ENCODE peak calls at places on chromosomes 4 and X, in six cellular contexts. L, M, Y, W, D and E are unnamed samples. For H3K4me1, the result is how much of the 10 kb centered on the place peaks cover.

GRCh38 chr4:97349468-97350186 is 793.6 kb downstream of the STPG2 start:
- DNase-seq in L (no peak), M (no peak), Y (no peak), W (no peak), D (no peak), E (no peak)

GRCh38 chr4:25654971-25655963 is at the start of gene SLC34A2:
- DNase-seq in L (peak), M (peak), Y (no peak), W (no peak), D (peak), E (peak)

GRCh38 chrX:42456301-42456700 is 321.7 kb downstream of the PPP1R2C start:
- DNase-seq in L (no peak), M (no peak), Y (no peak), W (no peak), D (no peak), E (no peak)

GRCh38 chrX:39755152-39756032 is 342.4 kb downstream of the BCOR start:
- DNase-seq in L (peak), M (peak), Y (peak), W (peak), D (peak), E (peak)

GRCh38 chr4:181792641-181793612 is 450.3 kb upstream of the TENM3 start:
- DNase-seq in L (no peak), M (no peak), Y (no peak), W (no peak), D (no peak), E (no peak)

GRCh38 chrX:142505839-142506238 is 300.7 kb upstream of the MAGEC2 start:
- DNase-seq in L (no peak), M (no peak), Y (no peak), W (no peak), D (no peak), E (no peak)

GRCh38 chr4:84159767-84160166 is 339.3 kb downstream of the NKX6-1 start:
- DNase-seq in L (peak), M (peak), Y (no peak), W (no peak), D (no peak), E (no peak)

GRCh38 chr4:7429601-7430078 is 5.1 kb downstream of the PSAPL1 start:
- DNase-seq in L (no peak), M (peak), Y (no peak), W (peak), D (peak), E (no peak)

GRCh38 chrX:22628275-22628674 is 355.6 kb downstream of the CBLL2 start:
- DNase-seq in L (no peak), M (no peak), Y (no peak), W (no peak), D (no peak), E (no peak)

GRCh38 chrX:1484638-1485019 is 31.9 kb upstream of the ASMTL start:
- DNase-seq in L (no peak), M (no peak), Y (no peak), W (no peak), D (no peak), E (no peak)
- H3K4me1 ChIP-seq in L (under half), M (under half), Y (under half), W (under half), D (under half), E (under half)

DNA sequence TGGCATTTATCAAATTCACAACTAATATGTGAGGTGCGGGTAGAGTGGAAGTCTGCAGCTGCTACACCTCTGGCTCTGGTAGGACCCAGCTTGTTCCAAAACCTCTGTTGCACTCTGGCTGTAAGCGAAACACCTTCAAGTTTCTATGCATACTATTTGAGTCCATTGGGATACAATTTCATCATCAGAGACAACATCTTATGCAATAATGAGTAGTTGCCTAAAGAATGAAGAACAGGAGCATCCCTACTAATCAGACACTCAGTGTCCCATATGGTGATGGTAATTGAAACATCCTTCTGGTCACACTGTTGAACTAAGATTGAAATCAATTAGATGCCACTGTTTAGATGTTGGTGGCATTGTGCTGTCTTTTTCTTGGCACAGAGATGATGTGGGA is 178.4 kb downstream of the MGST2 start:
- DNase-seq in L (no peak), M (no peak), Y (no peak), W (no peak), D (no peak), E (no peak)
- H3K4me1 ChIP-seq in L (under half), M (under half), Y (under half), W (under half), D (under half), E (under half)

DNA sequence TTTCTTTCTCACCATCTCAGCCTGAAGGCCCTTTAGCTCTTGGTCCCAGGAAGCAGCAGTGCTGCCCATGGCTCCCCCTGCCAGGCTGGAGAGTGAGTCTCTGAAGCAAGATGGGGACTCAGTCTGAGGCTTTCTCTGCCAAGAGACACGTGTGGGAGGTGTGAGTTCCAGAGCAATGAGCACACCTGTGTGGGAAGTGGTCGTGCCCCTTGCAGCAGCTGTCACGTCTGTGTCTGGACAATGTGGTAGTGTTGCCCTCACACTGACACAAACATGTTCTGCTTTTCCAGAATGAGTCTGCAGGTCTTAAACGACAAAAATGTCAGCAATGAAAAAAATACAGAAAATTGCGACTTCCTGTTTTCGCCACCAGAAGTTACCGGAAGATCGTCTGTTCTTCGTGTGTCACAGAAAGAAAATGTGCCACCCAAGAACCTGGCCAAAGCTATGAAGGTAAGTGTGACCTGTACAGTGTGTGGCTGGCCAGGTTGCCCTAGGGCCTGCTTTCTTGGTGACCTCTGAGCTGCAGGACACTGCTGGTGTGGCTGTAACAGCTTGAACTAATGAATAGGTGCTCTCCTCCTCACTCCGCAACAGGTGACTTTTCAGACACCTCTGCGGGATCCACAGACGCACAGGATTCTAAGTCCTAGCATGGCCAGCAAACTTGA is 1.9 kb downstream of the TACC3 start:
- DNase-seq in L (no peak), M (no peak), Y (no peak), W (peak), D (no peak), E (no peak)
- H3K4me1 ChIP-seq in L (under half), M (under half), Y (under half), W (under half), D (under half), E (under half)

DNA sequence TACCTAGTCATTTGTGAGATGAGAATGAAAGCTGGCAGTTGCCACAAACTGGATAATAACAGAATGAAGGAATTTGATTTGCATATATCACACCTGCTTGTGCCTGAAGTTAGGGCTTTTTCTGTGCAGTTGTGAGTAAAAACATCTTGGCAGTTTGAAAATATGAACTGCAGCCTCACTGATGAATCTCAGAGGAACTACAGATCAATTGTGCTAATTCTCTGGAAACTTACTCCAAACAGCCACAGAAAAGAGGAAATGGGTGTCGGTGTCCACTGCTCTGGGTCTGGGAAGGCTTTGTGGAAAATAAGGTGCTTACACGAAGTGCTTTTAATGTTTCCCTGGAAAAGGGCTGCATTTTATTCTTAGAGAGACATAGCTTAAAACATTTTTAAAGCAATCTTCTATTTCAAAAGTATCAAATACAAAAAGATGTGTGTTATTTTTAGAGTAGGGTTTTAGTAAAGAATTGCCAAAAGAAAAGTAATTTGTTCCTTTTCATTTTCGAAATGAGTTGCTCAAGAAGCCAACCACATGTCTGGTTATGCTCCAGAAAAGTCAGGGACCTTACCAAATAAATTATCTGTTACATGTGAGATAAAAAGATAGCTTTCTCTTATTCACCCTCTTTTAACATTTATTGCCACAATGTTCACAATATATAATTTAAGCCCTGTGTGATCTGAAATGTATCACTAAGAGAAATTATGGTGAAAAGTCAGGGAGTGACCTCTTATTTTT is 240.1 kb downstream of the FRAS1 start:
- DNase-seq in L (no peak), M (no peak), Y (no peak), W (no peak), D (no peak), E (no peak)
- H3K4me1 ChIP-seq in L (under half), M (under half), Y (under half), W (under half), D (under half), E (under half)

DNA sequence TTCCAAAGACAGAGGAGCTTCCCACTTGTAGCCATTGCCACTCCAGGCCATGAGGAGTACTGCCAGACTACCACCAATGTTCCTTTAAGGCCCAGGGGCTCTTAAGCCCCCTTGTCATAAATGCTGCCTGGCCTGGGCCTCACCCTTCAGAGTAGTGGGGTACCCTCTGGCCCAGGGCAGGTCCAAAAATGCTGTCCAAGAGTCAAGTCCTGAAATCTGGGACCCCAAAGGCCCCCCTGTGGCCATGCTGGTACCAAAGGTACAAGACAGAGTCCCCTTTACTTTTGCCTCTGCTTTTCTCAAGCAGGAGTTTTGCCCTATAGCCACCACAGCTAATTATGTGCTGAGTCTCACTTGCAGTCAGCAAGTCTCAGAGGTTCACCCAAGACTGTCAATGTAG is 16.4 kb downstream of the RAB33B start:
- DNase-seq in L (no peak), M (no peak), Y (no peak), W (no peak), D (no peak), E (no peak)
- H3K4me1 ChIP-seq in L (under half), M (under half), Y (under half), W (under half), D (under half), E (under half)

DNA sequence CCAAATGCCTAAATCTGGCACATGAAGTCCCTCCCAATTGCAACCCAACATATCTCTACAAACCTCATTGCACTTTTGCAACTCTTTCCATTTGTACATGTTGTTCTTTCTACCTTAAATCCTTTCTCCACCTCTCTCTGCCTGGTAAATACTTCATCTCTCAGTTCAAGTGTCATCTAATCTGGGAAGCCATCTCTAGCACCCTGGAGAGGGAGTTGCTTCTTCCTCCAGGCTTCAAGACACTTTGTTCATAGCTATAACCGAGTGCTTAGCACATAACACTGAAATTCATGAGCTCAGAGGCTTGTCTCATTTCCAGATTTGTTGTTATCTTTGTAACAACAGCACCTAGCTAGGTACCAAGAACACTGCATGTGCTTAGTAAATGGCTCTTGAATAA is 114.8 kb upstream of the NAP1L5 start:
- DNase-seq in L (peak), M (no peak), Y (no peak), W (no peak), D (no peak), E (no peak)
- H3K4me1 ChIP-seq in L (under half), M (under half), Y (under half), W (under half), D (under half), E (under half)

GRCh38 chr4:108361886-108362285 is 193.2 kb upstream of the LEF1 start:
- DNase-seq in L (no peak), M (no peak), Y (no peak), W (no peak), D (no peak), E (no peak)
- H3K4me1 ChIP-seq in L (under half), M (under half), Y (under half), W (under half), D (under half), E (under half)

GRCh38 chrX:109918753-109919152 is 84.2 kb upstream of the TMEM164 start:
- DNase-seq in L (no peak), M (no peak), Y (no peak), W (no peak), D (no peak), E (no peak)
- H3K4me1 ChIP-seq in L (under half), M (under half), Y (under half), W (under half), D (under half), E (under half)

GRCh38 chrX:45755719-45756118 is 555.0 kb upstream of the DIPK2B start:
- DNase-seq in L (no peak), M (no peak), Y (peak), W (no peak), D (no peak), E (no peak)
- H3K4me1 ChIP-seq in L (under half), M (under half), Y (half or more), W (under half), D (under half), E (half or more)

GRCh38 chr4:94516999-94517398 is 65.3 kb downstream of the PDLIM5 start:
- DNase-seq in L (no peak), M (no peak), Y (no peak), W (no peak), D (no peak), E (no peak)

GRCh38 chr4:94516067-94516466 is 64.3 kb downstream of the PDLIM5 start:
- DNase-seq in L (peak), M (no peak), Y (no peak), W (no peak), D (no peak), E (peak)

GRCh38 chr4:94519925-94520789 is 68.4 kb downstream of the PDLIM5 start:
- DNase-seq in L (no peak), M (no peak), Y (peak), W (no peak), D (no peak), E (no peak)

GRCh38 chr4:94517492-94517891 is 65.8 kb downstream of the PDLIM5 start:
- DNase-seq in L (no peak), M (no peak), Y (peak), W (no peak), D (no peak), E (no peak)

DNA sequence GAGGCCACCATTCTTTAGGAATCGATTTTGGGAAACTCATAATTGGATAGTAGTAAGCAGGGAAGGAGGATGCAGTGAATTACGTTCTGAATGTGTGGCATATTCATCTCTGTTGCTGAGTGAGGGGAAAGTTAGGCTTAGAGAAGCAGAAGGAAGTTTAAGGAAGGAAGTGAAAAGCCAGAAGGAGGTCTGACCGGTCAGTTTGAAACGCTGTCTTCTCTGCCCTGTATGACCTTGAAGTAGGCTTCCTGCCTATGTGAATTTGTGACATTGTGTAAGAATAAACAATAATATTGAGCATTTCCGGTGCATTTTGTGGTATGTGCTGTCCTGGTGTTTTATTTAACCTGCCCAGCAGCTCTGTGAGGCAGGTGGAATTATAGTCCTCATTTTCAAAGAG is 67.3 kb downstream of the PDLIM5 start:
- DNase-seq in L (no peak), M (no peak), Y (no peak), W (no peak), D (no peak), E (no peak)
- H3K4me1 ChIP-seq in L (under half), M (under half), Y (under half), W (under half), D (under half), E (under half)